ENCODE peak calls at places on chromosomes 12 and 14, in six cellular contexts. H, X, S, A, Q and J are unnamed samples.

GRCh38 chr12:19154696-19155095 is 25.2 kb downstream of the PLEKHA5 start:
- DNase-seq in S (no peak), H (no peak), Q (no peak), A (no peak), X (no peak), J (no peak)

GRCh38 chr14:75044322-75044721 is 6.9 kb downstream of the MLH3 start:
- DNase-seq in S (no peak), A (no peak), X (peak; percentile 69), H (no peak), Q (no peak), J (no peak)

GRCh38 chr12:69679119-69679518 is 20.0 kb downstream of the BEST3 start:
- DNase-seq in S (no peak), X (peak; percentile 56), A (no peak), H (no peak), Q (no peak), J (no peak)

GRCh38 chr12:125161712-125162023 is 96.4 kb downstream of the AACS start:
- DNase-seq in Q (no peak), S (no peak), H (no peak), A (no peak), X (no peak), J (no peak)

GRCh38 chr14:36524874-36525745 is 5.1 kb upstream of the NKX2-1 start:
- DNase-seq in X (no peak), A (peak; percentile 94), Q (no peak), S (no peak), H (no peak), J (no peak)

GRCh38 chr14:100042328-100042727 is 22.9 kb upstream of the EVL start:
- DNase-seq in S (no peak), H (no peak), A (no peak), Q (no peak), X (no peak), J (no peak)

GRCh38 chr12:78555802-78556201 is 308.8 kb upstream of the SYT1 start:
- DNase-seq in A (no peak), X (no peak), H (no peak), Q (no peak), S (no peak), J (no peak)

GRCh38 chr12:71371132-71371531 is 68.5 kb upstream of the LGR5 start:
- DNase-seq in X (no peak), Q (no peak), H (no peak), S (no peak), A (peak; percentile 30), J (no peak)

GRCh38 chr14:35403085-35403396 is 1.5 kb downstream of the NFKBIA start:
- DNase-seq in A (no peak), H (no peak), S (no peak), X (peak; percentile 31), Q (peak; percentile 80), J (no peak)

GRCh38 chr14:55129428-55130193 is 559 bp downstream of the LGALS3 start:
- DNase-seq in Q (peak; percentile 88), A (peak; percentile 72), S (peak; percentile 53), X (peak; percentile 61), H (peak; percentile 89), J (peak; percentile 62)

GRCh38 chr12:123942277-123942653 is 30.4 kb downstream of the CCDC92 start:
- DNase-seq in H (no peak), Q (no peak), S (no peak), X (peak; percentile 27), A (no peak), J (no peak)

GRCh38 chr12:88235183-88235833 is 93.2 kb downstream of the TMTC3 start:
- DNase-seq in A (no peak), X (no peak), S (no peak), H (no peak), Q (no peak), J (no peak)

GRCh38 chr12:100927825-100928224 is 133.2 kb downstream of the ANO4 start:
- DNase-seq in H (no peak), A (no peak), X (no peak), S (no peak), Q (no peak), J (no peak)

GRCh38 chr12:124837958-124838803 is 25.5 kb downstream of the SCARB1 start:
- DNase-seq in A (no peak), Q (peak; percentile 95), S (peak; percentile 87), X (peak; percentile 90), H (no peak), J (peak; percentile 84)

GRCh38 chr14:52033131-52033642 is 35.7 kb downstream of the NID2 start:
- DNase-seq in S (no peak), Q (no peak), H (no peak), X (no peak), A (peak; percentile 30), J (no peak)

GRCh38 chr12:121620328-121620891 is 5.9 kb upstream of the ORAI1 start:
- DNase-seq in A (peak; percentile 67), H (no peak), Q (no peak), X (no peak), S (no peak), J (no peak)

GRCh38 chr14:52590318-52590717 is 37.7 kb downstream of the GPR137C start:
- DNase-seq in S (no peak), H (no peak), X (no peak), A (no peak), Q (no peak), J (no peak)

GRCh38 chr14:90491221-90491867 is 94.5 kb downstream of the CALM1 start:
- DNase-seq in X (peak; percentile 19), A (no peak), S (no peak), Q (peak; percentile 83), H (no peak), J (no peak)

GRCh38 chr14:37197421-37198272 is at the start of gene MIPOL1:
- DNase-seq in A (peak; percentile 78), X (peak; percentile 93), H (peak; percentile 83), Q (peak; percentile 92), S (peak; percentile 79), J (peak; percentile 73)

GRCh38 chr12:59649203-59649602 is 53.4 kb downstream of the SLC16A7 start:
- DNase-seq in Q (no peak), X (no peak), H (no peak), S (no peak), A (no peak), J (no peak)

GRCh38 chr14:26163761-26164160 is 434.1 kb downstream of the NOVA1 start:
- DNase-seq in Q (no peak), X (peak; percentile 33), A (peak; percentile 75), H (no peak), S (no peak), J (no peak)

GRCh38 chr12:129659927-129660326 is 243.9 kb downstream of the TMEM132D start:
- DNase-seq in S (peak; percentile 4), X (no peak), H (no peak), Q (no peak), A (no peak), J (no peak)

GRCh38 chr12:107309020-107309419 is 215.7 kb upstream of the CRY1 start:
- DNase-seq in H (no peak), S (no peak), Q (no peak), A (no peak), X (no peak), J (no peak)

GRCh38 chr14:104313674-104314073 is 175.3 kb downstream of the KIF26A start:
- DNase-seq in Q (peak; percentile 27), X (no peak), S (no peak), H (no peak), A (no peak), J (no peak)

GRCh38 chr14:88933203-88933602 is 108.8 kb downstream of the TTC8 start:
- DNase-seq in H (no peak), X (no peak), Q (no peak), A (no peak), S (no peak), J (no peak)

GRCh38 chr12:4015225-4016076 is 142.3 kb upstream of the PARP11 start:
- DNase-seq in S (no peak), H (no peak), X (no peak), A (no peak), Q (no peak), J (no peak)

GRCh38 chr12:30866256-30866655 is 60.3 kb upstream of the TSPAN11 start:
- DNase-seq in A (no peak), H (no peak), S (no peak), X (no peak), Q (no peak), J (no peak)

GRCh38 chr12:72865921-72866320 is 593.8 kb downstream of the TRHDE start:
- DNase-seq in A (no peak), S (no peak), X (no peak), Q (no peak), H (no peak), J (no peak)

GRCh38 chr14:52051861-52052260 is 17.0 kb downstream of the NID2 start:
- DNase-seq in S (no peak), Q (no peak), X (no peak), H (no peak), A (no peak), J (no peak)

GRCh38 chr14:36130186-36130585 is 46.3 kb downstream of the PTCSC3 start:
- DNase-seq in H (no peak), A (no peak), Q (no peak), X (no peak), S (no peak), J (no peak)

GRCh38 chr14:95113476-95113875 is 43.9 kb downstream of the DICER1 start:
- DNase-seq in H (no peak), S (no peak), X (no peak), A (no peak), Q (no peak), J (no peak)

GRCh38 chr12:102120886-102121285 is 903 bp downstream of the PARPBP start:
- DNase-seq in S (no peak), H (no peak), Q (no peak), A (peak; percentile 25), X (peak; percentile 27), J (no peak)
- H3K4me3 ChIP-seq in S (no peak overlapping the region), H (peak overlapping the region; percentile 69), Q (peak overlapping the region; percentile 65), A (peak overlapping the region; percentile 95), X (peak overlapping the region; percentile 67), J (no peak overlapping the region)

GRCh38 chr14:39005044-39005736 is 97.8 kb downstream of the SEC23A start:
- DNase-seq in S (no peak), X (no peak), H (no peak), A (no peak), Q (peak; percentile 76), J (no peak)
- TF ChIP-seq POLR2AphosphoS5 in S (no peak), X (no peak), H (no peak), A (no peak), Q (peak; percentile 53), J (no peak)

GRCh38 chr14:70885343-70886014 is 21.8 kb upstream of the PCNX1 start:
- DNase-seq in X (no peak), A (no peak), Q (no peak), H (no peak), S (no peak), J (no peak)

GRCh38 chr14:70886421-70887206 is 20.6 kb upstream of the PCNX1 start:
- DNase-seq in X (no peak), H (no peak), Q (no peak), A (no peak), S (no peak), J (no peak)

GRCh38 chr14:70888151-70888499 is 19.1 kb upstream of the PCNX1 start:
- DNase-seq in S (no peak), X (no peak), Q (no peak), A (peak; percentile 40), H (no peak), J (no peak)

GRCh38 chr14:70888681-70889175 is 18.5 kb upstream of the PCNX1 start:
- DNase-seq in Q (no peak), X (no peak), A (no peak), S (no peak), H (no peak), J (no peak)

GRCh38 chr14:70887207-70888150 is 19.8 kb upstream of the PCNX1 start:
- DNase-seq in Q (no peak), A (no peak), S (no peak), X (no peak), H (no peak), J (no peak)
- H3K27ac ChIP-seq in Q (peak overlapping the region; percentile 77), A (no peak overlapping the region), S (no peak overlapping the region), X (no peak overlapping the region), H (peak overlapping the region; percentile 34), J (peak overlapping the region; percentile 45)

GRCh38 chr14:101781240-101782061 is 19.9 kb downstream of the PPP2R5C start:
- DNase-seq in S (no peak), X (no peak), H (no peak), Q (no peak), A (peak; percentile 25), J (no peak)
- H3K4me3 ChIP-seq in S (peak overlapping the region; percentile 33), X (no peak overlapping the region), H (peak overlapping the region; percentile 67), Q (peak overlapping the region; percentile 52), A (peak overlapping the region; percentile 78), J (peak overlapping the region; percentile 79)